ENCODE peak calls at places on chromosomes 16 and 17, in six cellular contexts. T is dermis blood vessel endothelial cell; D is stimulated activated CD8-positive, alpha-beta memory T cell treated with anti-CD3 and anti-CD28 coated beads, Interleukin-15, amount 100 ng/mL, for 24 hours; J is EL; K is activated effector memory CD4-positive, alpha-beta T cell treated with anti-CD3 and anti-CD28 coated beads, Interleukin-2, amount 50 U/mL, for 16 hours; N is HEK293T. F is an unnamed sample.

GRCh38 chr17:48871551-48872351 is 20.8 kb upstream of the ATP5MC1 start:
- DNase-seq in T (peak), D (no peak), J (no peak), K (peak), N (no peak), F (no peak)

GRCh38 chr17:2122641-2123302 is 67.9 kb downstream of the HIC1 start:
- DNase-seq in T (peak), D (no peak), J (no peak), K (no peak), N (no peak), F (no peak)

GRCh38 chr16:57544129-57544653 is 1.7 kb downstream of the ADGRG5 start:
- DNase-seq in T (no peak), D (no peak), J (no peak), K (no peak), N (peak), F (no peak)

GRCh38 chr17:56807723-56808122 is 26.0 kb downstream of the C17orf67 start:
- DNase-seq in T (no peak), D (no peak), J (no peak), K (no peak), N (no peak), F (no peak)

GRCh38 chr17:15180121-15180561 is 85.0 kb downstream of the PMP22 start:
- DNase-seq in T (no peak), D (no peak), J (no peak), K (no peak), N (no peak), F (no peak)

GRCh38 chr17:70138309-70138865 is 30.9 kb upstream of the KCNJ2 start:
- DNase-seq in T (no peak), D (no peak), J (peak), K (no peak), N (peak), F (peak)

GRCh38 chr17:78318843-78319242 is 41.0 kb downstream of the SOCS3 start:
- DNase-seq in T (no peak), D (no peak), J (no peak), K (no peak), N (no peak), F (no peak)

GRCh38 chr16:4192206-4192605 is 49.7 kb downstream of the SRL start:
- DNase-seq in T (no peak), D (no peak), J (no peak), K (no peak), N (no peak), F (no peak)

GRCh38 chr17:8954339-8954738 is 11.2 kb downstream of the PIK3R5 start:
- DNase-seq in T (no peak), D (no peak), J (no peak), K (peak), N (no peak), F (no peak)

GRCh38 chr17:35907266-35907637 is 23.3 kb downstream of the RDM1 start:
- DNase-seq in T (no peak), D (no peak), J (no peak), K (no peak), N (no peak), F (no peak)

GRCh38 chr16:29926675-29927522 is 873 bp upstream of the KCTD13 start:
- DNase-seq in T (no peak), D (no peak), J (peak), K (peak), N (peak), F (peak)

GRCh38 chr17:27345141-27345904 is 51.4 kb downstream of the WSB1 start:
- DNase-seq in T (no peak), D (no peak), J (no peak), K (no peak), N (no peak), F (no peak)

F was measured in AG08395.